ENCODE peak calls at places on chromosomes 5 and 9, in eight cellular contexts. One of them, this sample, is unnamed.

GRCh38 chr5:14569948-14570691 is 11.5 kb upstream of the OTULINL start:
- DNase-seq in GM13976: no peak
- DNase-seq in GM12865: no peak
- DNase-seq in endodermal cell: no peak
- DNase-seq in K562: no peak
- DNase-seq in nephron progenitor cell: no peak
- DNase-seq in cardiac fibroblast: no peak
- DNase-seq in PC-3: peak; percentile 99
- DNase-seq in this sample: no peak

GRCh38 chr5:103041071-103041676 is 78.8 kb downstream of the GIN1 start:
- DNase-seq in K562: no peak
- DNase-seq in GM12865: peak; percentile 45
- DNase-seq in PC-3: peak; percentile 88
- DNase-seq in cardiac fibroblast: peak; percentile 78
- DNase-seq in endodermal cell: no peak
- DNase-seq in nephron progenitor cell: no peak
- DNase-seq in GM13976: peak; percentile 41
- DNase-seq in this sample: peak; percentile 59

GRCh38 chr5:135577421-135577820 is 1.4 kb downstream of the CXCL14 start:
- DNase-seq in GM13976: no peak
- DNase-seq in PC-3: no peak
- DNase-seq in GM12865: no peak
- DNase-seq in cardiac fibroblast: no peak
- DNase-seq in endodermal cell: no peak
- DNase-seq in nephron progenitor cell: no peak
- DNase-seq in K562: no peak
- DNase-seq in this sample: no peak

GRCh38 chr5:173835662-173836061 is 52.5 kb upstream of the CPEB4 start:
- DNase-seq in GM12865: no peak
- DNase-seq in GM13976: no peak
- DNase-seq in PC-3: no peak
- DNase-seq in nephron progenitor cell: no peak
- DNase-seq in endodermal cell: peak; percentile 43
- DNase-seq in cardiac fibroblast: no peak
- DNase-seq in K562: peak; percentile 53
- DNase-seq in this sample: no peak

GRCh38 chr9:105251733-105252404 is 7.4 kb downstream of the SLC44A1 start:
- DNase-seq in cardiac fibroblast: no peak
- DNase-seq in GM13976: no peak
- DNase-seq in GM12865: no peak
- DNase-seq in nephron progenitor cell: no peak
- DNase-seq in endodermal cell: no peak
- DNase-seq in K562: no peak
- DNase-seq in PC-3: no peak
- DNase-seq in this sample: no peak

GRCh38 chr9:104025109-104025508 is 69.0 kb upstream of the SMC2 start:
- DNase-seq in cardiac fibroblast: peak; percentile 59
- DNase-seq in GM12865: no peak
- DNase-seq in K562: no peak
- DNase-seq in nephron progenitor cell: no peak
- DNase-seq in PC-3: no peak
- DNase-seq in GM13976: no peak
- DNase-seq in endodermal cell: no peak
- DNase-seq in this sample: peak; percentile 26

GRCh38 chr9:133742251-133742650 is 4.1 kb upstream of the SARDH start:
- DNase-seq in GM12865: no peak
- DNase-seq in GM13976: no peak
- DNase-seq in nephron progenitor cell: no peak
- DNase-seq in PC-3: no peak
- DNase-seq in endodermal cell: no peak
- DNase-seq in cardiac fibroblast: no peak
- DNase-seq in K562: no peak
- DNase-seq in this sample: no peak

GRCh38 chr5:10536931-10537579 is 26.8 kb upstream of the ANKRD33B start:
- DNase-seq in endodermal cell: no peak
- DNase-seq in cardiac fibroblast: no peak
- DNase-seq in PC-3: no peak
- DNase-seq in GM12865: peak; percentile 17
- DNase-seq in nephron progenitor cell: no peak
- DNase-seq in GM13976: peak; percentile 47
- DNase-seq in K562: peak; percentile 28
- DNase-seq in this sample: no peak

GRCh38 chr5:56829137-56829536 is 13.8 kb downstream of the MAP3K1 start:
- DNase-seq in GM13976: no peak
- DNase-seq in endodermal cell: no peak
- DNase-seq in nephron progenitor cell: no peak
- DNase-seq in GM12865: peak; percentile 22
- DNase-seq in K562: no peak
- DNase-seq in PC-3: peak; percentile 79
- DNase-seq in cardiac fibroblast: no peak
- DNase-seq in this sample: peak; percentile 68

GRCh38 chr5:95773325-95774059 is 42.4 kb downstream of the RHOBTB3 start:
- DNase-seq in GM13976: no peak
- DNase-seq in endodermal cell: no peak
- DNase-seq in cardiac fibroblast: peak; percentile 78
- DNase-seq in GM12865: no peak
- DNase-seq in K562: peak; percentile 40
- DNase-seq in PC-3: peak; percentile 68
- DNase-seq in nephron progenitor cell: no peak
- DNase-seq in this sample: peak; percentile 83

GRCh38 chr9:94085062-94085639 is 887 bp downstream of the PTPDC1 start:
- DNase-seq in GM13976: no peak
- DNase-seq in GM12865: no peak
- DNase-seq in endodermal cell: peak; percentile 88
- DNase-seq in cardiac fibroblast: peak; percentile 63
- DNase-seq in K562: peak; percentile 16
- DNase-seq in PC-3: peak; percentile 20
- DNase-seq in nephron progenitor cell: peak; percentile 11
- DNase-seq in this sample: no peak

GRCh38 chr5:52776116-52776515 is 11.6 kb upstream of the ITGA1 start:
- DNase-seq in PC-3: no peak
- DNase-seq in K562: no peak
- DNase-seq in GM12865: no peak
- DNase-seq in GM13976: no peak
- DNase-seq in endodermal cell: no peak
- DNase-seq in cardiac fibroblast: no peak
- DNase-seq in nephron progenitor cell: no peak
- DNase-seq in this sample: no peak

GRCh38 chr5:125882061-125882460 is 541.1 kb upstream of the GRAMD2B start:
- DNase-seq in endodermal cell: no peak
- DNase-seq in nephron progenitor cell: no peak
- DNase-seq in GM13976: no peak
- DNase-seq in K562: no peak
- DNase-seq in cardiac fibroblast: no peak
- DNase-seq in GM12865: no peak
- DNase-seq in PC-3: peak; percentile 25
- DNase-seq in this sample: no peak

GRCh38 chr9:118992813-118993747 is 376.2 kb downstream of the BRINP1 start:
- DNase-seq in endodermal cell: no peak
- DNase-seq in GM13976: no peak
- DNase-seq in nephron progenitor cell: no peak
- DNase-seq in cardiac fibroblast: no peak
- DNase-seq in GM12865: no peak
- DNase-seq in K562: no peak
- DNase-seq in PC-3: no peak
- DNase-seq in this sample: peak; percentile 40

GRCh38 chr5:154273028-154273617 is 82.6 kb downstream of the GALNT10 start:
- DNase-seq in GM13976: peak; percentile 31
- DNase-seq in cardiac fibroblast: peak; percentile 50
- DNase-seq in nephron progenitor cell: peak; percentile 6
- DNase-seq in PC-3: no peak
- DNase-seq in K562: peak; percentile 55
- DNase-seq in endodermal cell: peak; percentile 42
- DNase-seq in GM12865: peak; percentile 68
- DNase-seq in this sample: peak; percentile 39

DNA sequence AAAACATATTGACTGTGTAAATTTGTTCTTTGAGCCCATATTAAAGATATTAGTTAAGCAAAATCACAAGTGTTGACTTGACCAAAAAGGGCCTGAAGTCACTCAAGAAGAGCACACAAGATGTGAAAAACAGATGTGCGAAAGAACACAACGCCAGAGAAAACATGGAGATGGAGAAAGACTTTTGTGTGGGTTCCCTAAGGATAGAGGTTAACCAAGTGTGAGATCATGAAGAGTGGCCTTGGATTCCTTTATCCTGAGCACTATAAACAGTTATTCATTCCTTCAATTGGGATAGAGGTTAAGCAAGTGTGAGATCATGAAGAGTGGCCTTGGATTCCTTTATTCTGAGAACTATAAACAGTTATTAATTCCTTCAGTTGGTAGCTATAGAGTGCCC is 361.8 kb downstream of the CDH18 start:
- DNase-seq in GM13976: no peak
- DNase-seq in GM12865: no peak
- DNase-seq in PC-3: no peak
- DNase-seq in nephron progenitor cell: no peak
- DNase-seq in cardiac fibroblast: no peak
- DNase-seq in K562: no peak
- DNase-seq in endodermal cell: no peak
- DNase-seq in this sample: no peak
- TF ChIP-seq CTCF in GM13976: no peak
- TF ChIP-seq CTCF in GM12865: no peak
- TF ChIP-seq CTCF in PC-3: no peak
- TF ChIP-seq CTCF in nephron progenitor cell: no peak
- TF ChIP-seq CTCF in cardiac fibroblast: no peak
- TF ChIP-seq CTCF in K562: no peak
- TF ChIP-seq CTCF in endodermal cell: no peak
- TF ChIP-seq CTCF in this sample: no peak

DNA sequence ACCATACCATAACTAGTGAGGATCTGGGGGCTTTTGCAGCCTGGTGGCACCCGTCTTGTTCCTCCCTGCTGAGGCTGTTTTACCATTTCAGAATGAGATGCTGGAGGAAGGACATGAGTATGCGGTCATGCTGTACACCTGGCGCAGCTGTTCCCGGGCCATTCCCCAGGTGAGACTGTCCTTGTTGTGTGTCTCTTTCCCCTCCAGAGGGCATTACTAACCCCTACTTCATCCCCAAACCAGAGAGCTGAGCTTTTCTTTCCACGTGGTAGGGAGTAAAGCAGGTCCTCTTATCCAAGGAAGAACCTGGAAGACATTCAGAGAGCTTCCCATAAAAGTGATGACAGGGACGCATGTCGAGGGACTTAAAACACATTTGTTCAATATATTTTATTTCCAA is 28.8 kb downstream of the CYFIP2 start:
- DNase-seq in nephron progenitor cell: no peak
- DNase-seq in cardiac fibroblast: no peak
- DNase-seq in endodermal cell: peak; percentile 59
- DNase-seq in GM13976: no peak
- DNase-seq in PC-3: peak; percentile 40
- DNase-seq in GM12865: no peak
- DNase-seq in K562: no peak
- DNase-seq in this sample: no peak
- TF ChIP-seq CTCF in nephron progenitor cell: no peak
- TF ChIP-seq CTCF in cardiac fibroblast: no peak
- TF ChIP-seq CTCF in endodermal cell: peak; percentile 66
- TF ChIP-seq CTCF in GM13976: no peak
- TF ChIP-seq CTCF in PC-3: peak; percentile 60
- TF ChIP-seq CTCF in GM12865: no peak
- TF ChIP-seq CTCF in K562: peak; percentile 19
- TF ChIP-seq CTCF in this sample: no peak

GRCh38 chr5:132270706-132271105 is 13.2 kb downstream of the PDLIM4 start:
- DNase-seq in endodermal cell: no peak
- DNase-seq in PC-3: no peak
- DNase-seq in nephron progenitor cell: no peak
- DNase-seq in cardiac fibroblast: no peak
- DNase-seq in K562: no peak
- DNase-seq in GM13976: peak; percentile 16
- DNase-seq in GM12865: no peak
- DNase-seq in this sample: no peak

GRCh38 chr5:132270345-132270685 is 12.8 kb downstream of the PDLIM4 start:
- DNase-seq in GM13976: no peak
- DNase-seq in PC-3: no peak
- DNase-seq in K562: no peak
- DNase-seq in nephron progenitor cell: no peak
- DNase-seq in endodermal cell: no peak
- DNase-seq in GM12865: no peak
- DNase-seq in cardiac fibroblast: no peak
- DNase-seq in this sample: no peak

GRCh38 chr5:132269635-132270344 is 12.3 kb downstream of the PDLIM4 start:
- DNase-seq in K562: no peak
- DNase-seq in GM12865: no peak
- DNase-seq in nephron progenitor cell: no peak
- DNase-seq in PC-3: no peak
- DNase-seq in endodermal cell: no peak
- DNase-seq in GM13976: no peak
- DNase-seq in cardiac fibroblast: no peak
- DNase-seq in this sample: no peak

GRCh38 chr5:132272341-132273210 is 15.1 kb downstream of the PDLIM4 start:
- DNase-seq in GM13976: peak; percentile 75
- DNase-seq in endodermal cell: peak; percentile 96
- DNase-seq in K562: peak; percentile 69
- DNase-seq in cardiac fibroblast: peak; percentile 65
- DNase-seq in PC-3: peak; percentile 56
- DNase-seq in GM12865: peak; percentile 57
- DNase-seq in nephron progenitor cell: peak; percentile 82
- DNase-seq in this sample: peak; percentile 68

DNA sequence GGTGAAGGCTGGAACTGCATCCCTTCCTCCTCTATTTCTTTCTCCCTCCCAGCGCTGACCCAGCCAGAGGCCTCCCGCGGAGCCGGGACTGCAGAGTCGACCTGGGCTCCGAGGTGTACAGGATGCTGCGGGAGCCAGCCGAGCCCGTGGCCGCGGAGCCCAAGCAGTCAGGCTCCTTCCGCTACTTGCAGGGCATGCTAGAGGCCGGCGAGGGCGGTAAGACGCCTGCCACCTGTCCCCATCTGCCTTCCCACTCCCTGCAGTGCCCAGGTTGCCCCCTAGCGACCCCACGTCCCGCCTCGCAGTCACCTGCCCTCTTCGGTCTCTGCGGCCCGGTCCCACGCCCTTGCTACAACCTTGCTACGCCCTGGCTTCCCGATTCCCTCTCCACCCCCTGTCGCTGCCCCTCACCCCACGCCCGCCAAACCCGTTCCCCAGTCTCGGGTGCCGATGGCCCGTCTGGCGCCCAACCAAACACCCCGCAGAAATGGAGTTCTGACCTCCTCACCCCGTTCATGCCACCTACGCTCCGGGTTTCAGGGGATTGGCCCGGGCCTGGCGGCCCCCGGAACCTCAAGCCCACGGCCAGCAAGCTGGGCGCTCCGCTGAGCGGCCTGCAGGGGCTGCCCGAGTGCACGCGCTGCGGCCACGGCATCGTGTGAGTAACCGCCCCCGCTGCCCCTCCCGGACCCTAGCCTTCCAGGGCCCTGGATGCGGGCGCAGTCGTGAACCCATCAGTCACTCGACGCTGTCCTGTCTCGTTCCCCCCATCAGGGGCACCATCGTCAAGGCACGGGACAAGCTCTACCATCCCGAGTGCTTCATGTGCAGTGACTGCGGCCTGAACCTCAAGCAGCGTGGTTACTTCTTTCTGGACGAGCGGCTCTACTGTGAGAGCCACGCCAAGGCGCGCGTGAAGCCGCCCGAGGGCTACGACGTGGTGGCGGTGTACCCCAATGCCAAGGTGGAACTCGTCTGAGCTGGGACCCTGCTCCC is 14.1 kb downstream of the PDLIM4 start:
- DNase-seq in GM12865: peak; percentile 42
- DNase-seq in cardiac fibroblast: no peak
- DNase-seq in K562: no peak
- DNase-seq in GM13976: peak; percentile 37
- DNase-seq in endodermal cell: peak; percentile 64
- DNase-seq in nephron progenitor cell: no peak
- DNase-seq in PC-3: no peak
- DNase-seq in this sample: no peak
- TF ChIP-seq CTCF in GM12865: no peak
- TF ChIP-seq CTCF in cardiac fibroblast: no peak
- TF ChIP-seq CTCF in K562: no peak
- TF ChIP-seq CTCF in GM13976: no peak
- TF ChIP-seq CTCF in endodermal cell: peak; percentile 37
- TF ChIP-seq CTCF in nephron progenitor cell: no peak
- TF ChIP-seq CTCF in PC-3: no peak
- TF ChIP-seq CTCF in this sample: no peak

GRCh38 chr5:90803376-90803775 is 244.8 kb downstream of the ADGRV1 start:
- DNase-seq in PC-3: no peak
- DNase-seq in cardiac fibroblast: no peak
- DNase-seq in GM13976: no peak
- DNase-seq in nephron progenitor cell: no peak
- DNase-seq in K562: no peak
- DNase-seq in endodermal cell: no peak
- DNase-seq in GM12865: no peak
- DNase-seq in this sample: no peak
- TF ChIP-seq CTCF in PC-3: no peak
- TF ChIP-seq CTCF in cardiac fibroblast: no peak
- TF ChIP-seq CTCF in GM13976: no peak
- TF ChIP-seq CTCF in nephron progenitor cell: no peak
- TF ChIP-seq CTCF in K562: no peak
- TF ChIP-seq CTCF in endodermal cell: no peak
- TF ChIP-seq CTCF in GM12865: no peak
- TF ChIP-seq CTCF in this sample: no peak

This sample was measured in MCF 10A.